ENCODE peak calls at places on chromosomes 3 and 15, in six cellular contexts. D is tibial artery, B is K562, I is progenitor cell of endocrine pancreas, U is HCT116, K is chondrocyte. Y is an unnamed sample.

GRCh38 chr3:138439646-138440045 is 5.2 kb downstream of the ESYT3 start:
- DNase-seq in D (no peak), B (no peak), I (no peak), U (no peak), K (no peak), Y (no peak)

GRCh38 chr3:127411083-127411727 is 123.4 kb upstream of the PRR20G start:
- DNase-seq in D (no peak), B (peak), I (peak), U (no peak), K (no peak), Y (no peak)

GRCh38 chr15:81531141-81531592 is 157.2 kb upstream of the TMC3 start:
- DNase-seq in D (no peak), B (no peak), I (no peak), U (no peak), K (no peak), Y (peak)

GRCh38 chr15:25242957-25243799 is 195.6 kb downstream of the UBE3A start:
- DNase-seq in D (peak), B (no peak), I (no peak), U (no peak), K (peak), Y (no peak)

GRCh38 chr15:89299896-89300295 is 34.7 kb downstream of the POLG start:
- DNase-seq in D (no peak), B (no peak), I (no peak), U (peak), K (no peak), Y (no peak)

GRCh38 chr3:57977755-57978715 is 30.2 kb upstream of the FLNB start:
- DNase-seq in D (no peak), B (no peak), I (no peak), U (peak), K (no peak), Y (peak)

GRCh38 chr3:16290007-16290826 is 25.2 kb downstream of the OXNAD1 start:
- DNase-seq in D (peak), B (peak), I (no peak), U (peak), K (no peak), Y (peak)

GRCh38 chr3:130820976-130821375 is 72.9 kb upstream of the ATP2C1 start:
- DNase-seq in D (no peak), B (no peak), I (no peak), U (peak), K (no peak), Y (no peak)

GRCh38 chr3:20683912-20684311 is 497.9 kb upstream of the SGO1 start:
- DNase-seq in D (no peak), B (no peak), I (no peak), U (no peak), K (no peak), Y (no peak)

GRCh38 chr3:162441716-162442115 is 945.1 kb downstream of the OTOL1 start:
- DNase-seq in D (no peak), B (no peak), I (no peak), U (no peak), K (no peak), Y (no peak)

GRCh38 chr15:74209560-74209958 is 7.0 kb upstream of the STRA6 start:
- DNase-seq in D (no peak), B (no peak), I (no peak), U (no peak), K (no peak), Y (no peak)

GRCh38 chr3:37703633-37704032 is 158.0 kb upstream of the CTDSPL start:
- DNase-seq in D (no peak), B (no peak), I (no peak), U (no peak), K (no peak), Y (no peak)

GRCh38 chr15:89665449-89666146 is 10.3 kb upstream of the KIF7 start:
- DNase-seq in D (no peak), B (no peak), I (peak), U (no peak), K (no peak), Y (peak)

GRCh38 chr3:69092030-69092513 is 7.3 kb downstream of the ARL6IP5 start:
- DNase-seq in D (no peak), B (peak), I (no peak), U (no peak), K (no peak), Y (no peak)

GRCh38 chr15:79463043-79463780 is 31.1 kb downstream of the MINAR1 start:
- DNase-seq in D (no peak), B (no peak), I (no peak), U (no peak), K (no peak), Y (no peak)

GRCh38 chr15:69104050-69104750 is 56.2 kb upstream of the GLCE start:
- DNase-seq in D (no peak), B (no peak), I (no peak), U (no peak), K (no peak), Y (no peak)

GRCh38 chr3:140406655-140407054 is 271.2 kb upstream of the TRIM42 start:
- DNase-seq in D (no peak), B (no peak), I (no peak), U (no peak), K (no peak), Y (no peak)

GRCh38 chr3:61743067-61743466 is 181.7 kb downstream of the PTPRG start:
- DNase-seq in D (no peak), B (no peak), I (no peak), U (no peak), K (no peak), Y (no peak)

GRCh38 chr3:113496924-113497323 is 18.0 kb downstream of the SPICE1 start:
- DNase-seq in D (no peak), B (no peak), I (no peak), U (no peak), K (no peak), Y (no peak)

GRCh38 chr3:196868297-196868661 is 559 bp downstream of the SENP5 start:
- DNase-seq in D (no peak), B (peak), I (peak), U (no peak), K (no peak), Y (peak)

GRCh38 chr15:69979269-69979668 is 118.4 kb downstream of the TLE3 start:
- DNase-seq in D (no peak), B (peak), I (no peak), U (no peak), K (no peak), Y (no peak)

GRCh38 chr3:183845608-183846288 is 20.4 kb upstream of the MAP6D1 start:
- DNase-seq in D (no peak), B (no peak), I (no peak), U (no peak), K (no peak), Y (no peak)

GRCh38 chr15:33309602-33310276 is 1.0 kb upstream of the RYR3 start:
- DNase-seq in D (peak), B (peak), I (peak), U (no peak), K (no peak), Y (peak)

GRCh38 chr3:165521131-165521871 is 315.9 kb downstream of the BCHE start:
- DNase-seq in D (no peak), B (no peak), I (no peak), U (no peak), K (no peak), Y (no peak)

GRCh38 chr3:141875893-141876380 is 506 bp upstream of the ATP1B3 start:
- DNase-seq in D (peak), B (peak), I (peak), U (peak), K (no peak), Y (peak)

GRCh38 chr3:30667250-30667585 is 60.8 kb downstream of the TGFBR2 start:
- DNase-seq in D (no peak), B (peak), I (no peak), U (no peak), K (no peak), Y (no peak)

GRCh38 chr3:143476965-143477640 is 357.5 kb downstream of the CHST2 start:
- DNase-seq in D (no peak), B (peak), I (no peak), U (no peak), K (no peak), Y (no peak)

GRCh38 chr3:129974451-129975331 is at the start of gene TRH:
- DNase-seq in D (no peak), B (no peak), I (peak), U (no peak), K (no peak), Y (peak)

GRCh38 chr15:97604673-97605072 is 355.8 kb upstream of the ARRDC4 start:
- DNase-seq in D (no peak), B (no peak), I (no peak), U (no peak), K (no peak), Y (no peak)

GRCh38 chr3:105847865-105848264 is 20.9 kb downstream of the CBLB start:
- DNase-seq in D (no peak), B (no peak), I (no peak), U (no peak), K (no peak), Y (no peak)

GRCh38 chr15:20645956-20646355 is 104.4 kb upstream of the GOLGA6L6 start:
- DNase-seq in D (peak), B (no peak), I (no peak), U (no peak), K (no peak), Y (no peak)

GRCh38 chr15:77537006-77537405 is 95.7 kb downstream of the LINGO1 start:
- DNase-seq in D (no peak), B (no peak), I (no peak), U (no peak), K (no peak), Y (no peak)

GRCh38 chr3:120492103-120492502 is 41.3 kb upstream of the FSTL1 start:
- DNase-seq in D (no peak), B (no peak), I (no peak), U (no peak), K (no peak), Y (no peak)

GRCh38 chr3:34106879-34107278 is 308.4 kb downstream of the PDCD6IP start:
- DNase-seq in D (no peak), B (peak), I (peak), U (peak), K (no peak), Y (peak)

GRCh38 chr3:122974764-122975162 is 52.8 kb downstream of the SEMA5B start:
- DNase-seq in D (no peak), B (peak), I (no peak), U (no peak), K (no peak), Y (no peak)

DNA sequence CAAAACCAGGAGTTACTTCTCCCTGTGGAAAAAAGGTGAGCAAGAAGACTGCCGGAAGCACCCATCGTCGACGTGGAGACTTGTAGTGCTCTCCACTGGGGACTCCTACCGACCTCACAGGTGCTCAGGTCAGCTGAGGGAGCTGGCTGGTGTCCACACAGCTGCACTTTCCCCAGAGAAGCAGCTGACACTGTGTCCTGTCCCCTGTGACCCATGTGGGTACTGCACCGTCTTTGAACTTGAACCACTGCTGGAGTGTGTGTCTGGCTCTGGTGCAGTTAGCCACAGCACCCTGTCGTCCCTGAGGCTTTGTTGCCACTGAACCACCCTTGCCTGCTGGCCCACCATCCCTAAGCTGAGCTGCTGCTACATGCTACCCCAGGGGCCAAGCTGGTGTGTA is 270.8 kb downstream of the CACNA2D3 start:
- DNase-seq in D (no peak), B (no peak), I (no peak), U (no peak), K (no peak), Y (no peak)
- TF ChIP-seq CTCF in D (no peak), B (no peak), I (no peak), U (no peak), K (no peak), Y (no peak)

GRCh38 chr3:125116311-125117069 is 60.7 kb upstream of the HEG1 start:
- DNase-seq in D (no peak), B (no peak), I (no peak), U (no peak), K (no peak), Y (no peak)
- TF ChIP-seq CTCF in D (no peak), B (no peak), I (no peak), U (no peak), K (no peak), Y (no peak)

GRCh38 chr3:169239756-169240155 is 423.8 kb downstream of the MECOM start:
- DNase-seq in D (no peak), B (no peak), I (no peak), U (no peak), K (no peak), Y (no peak)

GRCh38 chr3:169237181-169237580 is 426.3 kb downstream of the MECOM start:
- DNase-seq in D (no peak), B (no peak), I (no peak), U (no peak), K (no peak), Y (no peak)

GRCh38 chr3:169234595-169234994 is 428.9 kb downstream of the MECOM start:
- DNase-seq in D (no peak), B (no peak), I (no peak), U (no peak), K (no peak), Y (no peak)

GRCh38 chr3:169238562-169238961 is 424.9 kb downstream of the MECOM start:
- DNase-seq in D (no peak), B (no peak), I (no peak), U (no peak), K (no peak), Y (no peak)

GRCh38 chr3:169236662-169237174 is 426.8 kb downstream of the MECOM start:
- DNase-seq in D (no peak), B (no peak), I (no peak), U (no peak), K (no peak), Y (no peak)
- TF ChIP-seq CTCF in D (no peak), B (no peak), I (no peak), U (no peak), K (no peak), Y (no peak)

GRCh38 chr3:76726034-76726433 is 313.9 kb upstream of the ROBO2 start:
- DNase-seq in D (no peak), B (no peak), I (no peak), U (no peak), K (no peak), Y (no peak)

GRCh38 chr3:76724706-76725105 is 315.2 kb upstream of the ROBO2 start:
- DNase-seq in D (no peak), B (no peak), I (no peak), U (no peak), K (no peak), Y (peak)

GRCh38 chr3:76724075-76724474 is 315.8 kb upstream of the ROBO2 start:
- DNase-seq in D (no peak), B (no peak), I (no peak), U (no peak), K (no peak), Y (no peak)

GRCh38 chr3:76731471-76731870 is 308.4 kb upstream of the ROBO2 start:
- DNase-seq in D (no peak), B (no peak), I (no peak), U (no peak), K (no peak), Y (no peak)

DNA sequence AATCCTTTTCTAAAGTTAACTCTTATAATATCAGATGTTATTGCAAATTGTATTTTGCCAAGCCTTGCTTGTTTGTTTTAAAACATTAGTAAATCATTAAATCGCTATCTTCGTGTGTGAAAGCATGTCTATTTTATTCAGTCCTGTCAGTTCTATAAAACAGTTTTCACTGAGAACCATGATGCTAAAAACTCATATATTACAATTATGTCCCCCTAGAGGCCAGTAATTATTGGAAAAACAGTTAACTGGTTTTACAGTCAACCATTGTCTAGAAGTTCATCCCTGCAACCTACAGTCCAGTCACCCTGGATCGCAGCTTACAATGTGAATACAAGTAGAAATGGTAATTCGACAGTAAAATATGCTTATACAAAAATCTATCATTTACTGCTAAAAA is 311.5 kb upstream of the ROBO2 start:
- DNase-seq in D (no peak), B (no peak), I (no peak), U (no peak), K (no peak), Y (no peak)
- TF ChIP-seq CTCF in D (no peak), B (no peak), I (no peak), U (no peak), K (peak), Y (no peak)

GRCh38 chr3:134066539-134067310 is 37.0 kb upstream of the SLCO2A1 start:
- DNase-seq in D (no peak), B (no peak), I (peak), U (no peak), K (no peak), Y (no peak)

GRCh38 chr3:134065252-134065651 is 35.5 kb upstream of the SLCO2A1 start:
- DNase-seq in D (no peak), B (no peak), I (peak), U (no peak), K (no peak), Y (no peak)

GRCh38 chr3:134065836-134066538 is 36.3 kb upstream of the SLCO2A1 start:
- DNase-seq in D (no peak), B (no peak), I (peak), U (no peak), K (no peak), Y (no peak)

GRCh38 chr3:134064081-134064480 is 34.4 kb upstream of the SLCO2A1 start:
- DNase-seq in D (no peak), B (no peak), I (no peak), U (no peak), K (no peak), Y (no peak)

GRCh38 chr3:134067311-134068161 is 37.8 kb upstream of the SLCO2A1 start:
- DNase-seq in D (no peak), B (no peak), I (peak), U (no peak), K (no peak), Y (no peak)
- TF ChIP-seq CTCF in D (no peak), B (no peak), I (no peak), U (no peak), K (no peak), Y (no peak)

DNA sequence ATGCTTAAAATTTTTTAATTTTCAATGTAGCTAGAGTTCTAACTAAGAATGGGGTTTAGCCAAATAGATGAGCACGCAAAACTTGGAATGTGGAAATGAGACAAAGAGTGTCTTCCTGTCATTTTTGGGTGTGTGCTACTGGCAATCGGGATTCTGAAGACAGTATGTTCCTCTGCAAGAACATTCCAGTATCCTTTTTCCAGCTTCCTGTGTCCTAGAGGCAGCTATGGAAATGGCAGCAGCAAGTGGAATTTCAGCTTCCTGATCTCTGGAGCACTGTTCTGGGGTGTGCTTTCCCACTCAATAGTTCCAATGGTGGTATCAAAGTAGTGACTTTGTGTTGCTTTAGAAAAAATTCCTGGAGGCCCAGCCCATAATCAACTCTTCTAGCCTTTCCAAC is 642.9 kb upstream of the KCNMB2 start:
- DNase-seq in D (no peak), B (no peak), I (no peak), U (peak), K (no peak), Y (no peak)
- TF ChIP-seq CTCF in D (no peak), B (no peak), I (no peak), U (no peak), K (peak), Y (no peak)

DNA sequence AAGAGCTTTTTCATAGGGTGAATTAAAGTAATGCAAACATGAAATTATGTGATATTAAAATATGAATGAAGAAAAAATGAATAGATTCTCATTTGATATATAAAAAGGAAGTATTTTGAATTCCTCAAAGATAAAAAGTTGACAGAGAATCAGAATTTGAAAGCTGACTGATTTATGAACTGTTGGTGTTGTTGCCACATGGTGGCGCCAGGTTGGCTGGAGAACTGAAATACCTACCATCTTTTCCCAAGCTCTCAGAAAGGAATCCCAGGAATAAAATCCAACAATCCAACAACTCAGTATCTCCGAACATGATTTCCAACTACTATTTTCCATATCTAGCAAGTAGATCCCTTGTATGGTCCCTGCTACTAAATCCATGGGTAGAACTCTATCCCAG is 3.1 kb downstream of the MYRIP start:
- DNase-seq in D (no peak), B (peak), I (no peak), U (no peak), K (no peak), Y (no peak)
- TF ChIP-seq CTCF in D (no peak), B (no peak), I (peak), U (peak), K (peak), Y (no peak)

GRCh38 chr3:180633722-180634121 is 31.8 kb downstream of the TTC14 start:
- DNase-seq in D (no peak), B (no peak), I (no peak), U (no peak), K (no peak), Y (peak)
- TF ChIP-seq CTCF in D (no peak), B (peak), I (peak), U (no peak), K (no peak), Y (peak)

DNA sequence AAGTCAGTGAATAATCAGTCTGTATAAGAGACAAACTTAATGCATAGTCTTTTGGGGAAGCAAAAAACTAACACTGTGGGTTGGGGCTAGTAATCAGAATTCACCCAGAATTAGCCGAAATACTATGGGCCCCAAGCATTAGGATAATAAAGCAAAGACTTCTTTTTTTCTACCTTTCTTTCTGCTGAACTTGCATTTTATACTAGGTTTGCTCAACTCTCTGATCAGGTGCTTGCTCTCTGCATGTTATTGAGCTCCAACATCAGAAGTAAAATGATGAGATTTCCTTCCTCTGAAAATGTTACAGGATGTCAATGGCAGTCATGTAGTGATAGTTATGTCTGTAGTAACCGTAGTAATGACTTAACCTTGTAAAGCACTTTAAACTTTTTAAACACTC is 216.6 kb downstream of the KCNMB2 start:
- DNase-seq in D (no peak), B (no peak), I (no peak), U (no peak), K (no peak), Y (no peak)
- TF ChIP-seq CTCF in D (no peak), B (no peak), I (no peak), U (no peak), K (no peak), Y (no peak)

Y was measured in nephron progenitor cell.